ENCODE peak calls at places on chromosomes 1 and 21, in seven cellular contexts. T is central memory CD4-positive, alpha-beta T cell; J is PC-3; E is activated naive CD8-positive, alpha-beta T cell treated with anti-CD3 and anti-CD28 coated beads for 36 hours; W is CD8-positive, alpha-beta T cell; C is activated CD4-positive, alpha-beta T cell treated with anti-CD3 and anti-CD28 coated beads, Interleukin-2, amount 50 U/mL, for 1 hour; Q is T-helper 17 cell. Z is an unnamed sample.

GRCh38 chr1:179794669-179795068 is 51.6 kb downstream of the FAM163A start:
- DNase-seq in W (no peak), E (no peak), J (no peak), C (no peak), T (no peak), Q (no peak), Z (no peak)

GRCh38 chr1:185681034-185681633 is 53.1 kb upstream of the HMCN1 start:
- DNase-seq in Q (no peak), C (no peak), W (peak), T (peak), E (no peak), J (peak), Z (no peak)

GRCh38 chr1:172069535-172069934 is 228.2 kb downstream of the DNM3 start:
- DNase-seq in J (no peak), T (no peak), C (no peak), E (no peak), Q (no peak), W (no peak), Z (no peak)

GRCh38 chr1:181087400-181087901 is 1.0 kb upstream of the IER5 start:
- DNase-seq in C (no peak), W (no peak), E (peak), T (no peak), J (no peak), Q (no peak), Z (no peak)

GRCh38 chr1:27392096-27392777 is at the start of gene GPR3:
- DNase-seq in T (peak), Q (peak), E (peak), W (peak), C (peak), J (peak), Z (peak)

GRCh38 chr1:226397011-226397926 is 10.6 kb downstream of the PARP1 start:
- DNase-seq in E (no peak), J (no peak), W (no peak), T (no peak), C (no peak), Q (no peak), Z (no peak)

GRCh38 chr21:28781602-28782274 is 210.9 kb downstream of the LTN1 start:
- DNase-seq in W (no peak), E (no peak), Q (no peak), J (peak), T (no peak), C (no peak), Z (no peak)

GRCh38 chr1:41454406-41454805 is 30.1 kb downstream of the EDN2 start:
- DNase-seq in J (no peak), T (no peak), E (no peak), Q (no peak), C (no peak), W (no peak), Z (no peak)

GRCh38 chr1:33155877-33156538 is 25.8 kb downstream of the TRIM62 start:
- DNase-seq in J (no peak), C (no peak), T (no peak), W (no peak), E (no peak), Q (no peak), Z (no peak)

GRCh38 chr1:164588388-164589341 is 29.7 kb downstream of the PBX1 start:
- DNase-seq in T (no peak), C (no peak), J (no peak), E (no peak), Q (no peak), W (no peak), Z (no peak)

GRCh38 chr1:45685308-45686080 is 839 bp downstream of the GPBP1L1 start:
- DNase-seq in E (no peak), J (peak), C (no peak), T (no peak), W (no peak), Q (no peak), Z (no peak)

GRCh38 chr1:166282391-166283137 is 115.8 kb upstream of the FAM78B start:
- DNase-seq in C (no peak), J (no peak), W (no peak), E (no peak), Q (no peak), T (no peak), Z (no peak)

GRCh38 chr1:236845830-236846229 is 50.7 kb downstream of the MTR start:
- DNase-seq in T (no peak), W (no peak), J (no peak), C (no peak), Q (no peak), E (no peak), Z (no peak)

Z was measured in T-helper 22 cell.